ENCODE peak calls at places on chromosomes 11 and 22, in five cellular contexts. X is A549; M is CD8-positive, alpha-beta T cell; A is tibial nerve; V is mammary epithelial cell. L is an unnamed sample.

GRCh38 chr11:3613998-3614741 is 27.6 kb downstream of the ART5 start:
- DNase-seq in X (no peak), M (no peak), A (no peak), V (no peak), L (no peak)

GRCh38 chr22:45453764-45454163 is 40.3 kb downstream of the RIBC2 start:
- DNase-seq in X (no peak), M (no peak), A (peak; percentile 46), V (no peak), L (no peak)

GRCh38 chr11:35617687-35618496 is at the start of gene FJX1:
- DNase-seq in X (peak; percentile 81), M (no peak), A (peak; percentile 32), V (peak; percentile 90), L (peak; percentile 78)

GRCh38 chr11:11135820-11136476 is 217.1 kb downstream of the CSNK2A3 start:
- DNase-seq in X (no peak), M (no peak), A (no peak), V (peak; percentile 4), L (no peak)

GRCh38 chr11:120391854-120392253 is 55.6 kb downstream of the ARHGEF12 start:
- DNase-seq in X (no peak), M (no peak), A (no peak), V (no peak), L (no peak)

GRCh38 chr11:6703247-6704063 is 20.3 kb upstream of the MRPL17 start:
- DNase-seq in X (peak; percentile 71), M (no peak), A (peak; percentile 46), V (peak; percentile 65), L (peak; percentile 66)

GRCh38 chr22:49202226-49202625 is 625.4 kb downstream of the BRD1 start:
- DNase-seq in X (no peak), M (no peak), A (no peak), V (no peak), L (peak; percentile 42)

GRCh38 chr11:17574141-17574798 is 27.2 kb downstream of the OTOG start:
- DNase-seq in X (no peak), M (no peak), A (no peak), V (no peak), L (no peak)

GRCh38 chr11:12900496-12900895 is 108.6 kb upstream of the RASSF10 start:
- DNase-seq in X (no peak), M (no peak), A (no peak), V (peak; percentile 90), L (no peak)

GRCh38 chr22:37735054-37735453 is 38.2 kb downstream of the TRIOBP start:
- DNase-seq in X (peak; percentile 72), M (no peak), A (peak; percentile 46), V (no peak), L (peak; percentile 76)

GRCh38 chr11:112613051-112613972 is 347.9 kb upstream of the NCAM1 start:
- DNase-seq in X (no peak), M (no peak), A (no peak), V (peak; percentile 95), L (no peak)

GRCh38 chr11:23866641-23867040 is 630.2 kb upstream of the LUZP2 start:
- DNase-seq in X (no peak), M (no peak), A (no peak), V (peak; percentile 32), L (no peak)

GRCh38 chr11:27153136-27153535 is 112.5 kb downstream of the BBOX1 start:
- DNase-seq in X (no peak), M (no peak), A (no peak), V (peak; percentile 28), L (no peak)

GRCh38 chr22:20020533-20021195 is at the start of gene TANGO2:
- DNase-seq in X (peak; percentile 77), M (peak; percentile 92), A (peak; percentile 86), V (peak; percentile 89), L (peak; percentile 91)

GRCh38 chr22:29609139-29609538 is 5.7 kb downstream of the NF2 start:
- DNase-seq in X (peak; percentile 16), M (no peak), A (no peak), V (no peak), L (no peak)

GRCh38 chr11:45885921-45886721 is 670 bp downstream of the MAPK8IP1 start:
- DNase-seq in X (no peak), M (no peak), A (no peak), V (no peak), L (no peak)

GRCh38 chr11:79182794-79183193 is 258.0 kb downstream of the TENM4 start:
- DNase-seq in X (no peak), M (no peak), A (no peak), V (peak; percentile 32), L (no peak)

GRCh38 chr11:19511413-19512183 is 201.0 kb upstream of the NAV2 start:
- DNase-seq in X (no peak), M (no peak), A (peak; percentile 36), V (no peak), L (peak; percentile 73)

GRCh38 chr22:45096256-45096907 is 67.3 kb upstream of the NUP50 start:
- DNase-seq in X (peak; percentile 64), M (peak; percentile 16), A (peak; percentile 54), V (peak; percentile 54), L (peak; percentile 66)

GRCh38 chr11:78773077-78773476 is 198.4 kb upstream of the NARS2 start:
- DNase-seq in X (no peak), M (no peak), A (no peak), V (no peak), L (no peak)

GRCh38 chr11:30533445-30533947 is 52.7 kb downstream of the MPPED2 start:
- DNase-seq in X (no peak), M (no peak), A (no peak), V (no peak), L (no peak)

GRCh38 chr11:108609681-108610080 is 16.1 kb upstream of the EXPH5 start:
- DNase-seq in X (no peak), M (no peak), A (no peak), V (peak; percentile 69), L (no peak)

GRCh38 chr11:2699185-2699530 is 636 bp downstream of the KCNQ1OT1 start:
- DNase-seq in X (peak; percentile 35), M (no peak), A (no peak), V (peak; percentile 15), L (no peak)

GRCh38 chr11:16921019-16921418 is 93.2 kb downstream of the PLEKHA7 start:
- DNase-seq in X (no peak), M (no peak), A (no peak), V (no peak), L (no peak)

GRCh38 chr11:110587972-110588371 is 124.3 kb downstream of the ARHGAP20 start:
- DNase-seq in X (no peak), M (no peak), A (peak; percentile 29), V (no peak), L (no peak)

GRCh38 chr11:126853732-126854131 is 146.8 kb downstream of the KIRREL3 start:
- DNase-seq in X (peak; percentile 7), M (no peak), A (no peak), V (no peak), L (no peak)

GRCh38 chr22:39574779-39575551 is 4.4 kb downstream of the CACNA1I start:
- DNase-seq in X (peak; percentile 78), M (no peak), A (no peak), V (peak; percentile 80), L (no peak)

GRCh38 chr11:69088676-69089146 is 40.0 kb downstream of the TPCN2 start:
- DNase-seq in X (peak; percentile 97), M (peak; percentile 30), A (peak; percentile 91), V (peak; percentile 70), L (peak; percentile 85)

GRCh38 chr11:129308241-129308865 is 67.3 kb upstream of the BARX2 start:
- DNase-seq in X (no peak), M (no peak), A (no peak), V (no peak), L (no peak)

GRCh38 chr11:62553839-62554361 is 7.3 kb upstream of the AHNAK start:
- DNase-seq in X (peak; percentile 92), M (no peak), A (no peak), V (peak; percentile 88), L (no peak)

GRCh38 chr22:20918663-20919220 is 1.5 kb downstream of the CRKL start:
- DNase-seq in X (peak; percentile 8), M (no peak), A (no peak), V (peak; percentile 32), L (no peak)

GRCh38 chr11:68763181-68763721 is 11.9 kb upstream of the TESMIN start:
- DNase-seq in X (no peak), M (no peak), A (no peak), V (peak; percentile 42), L (no peak)

GRCh38 chr11:83006877-83007330 is 64.8 kb downstream of the RAB30 start:
- DNase-seq in X (no peak), M (no peak), A (no peak), V (no peak), L (no peak)

GRCh38 chr22:47366026-47366767 is 603.7 kb downstream of the TBC1D22A start:
- DNase-seq in X (no peak), M (no peak), A (no peak), V (no peak), L (no peak)

DNA sequence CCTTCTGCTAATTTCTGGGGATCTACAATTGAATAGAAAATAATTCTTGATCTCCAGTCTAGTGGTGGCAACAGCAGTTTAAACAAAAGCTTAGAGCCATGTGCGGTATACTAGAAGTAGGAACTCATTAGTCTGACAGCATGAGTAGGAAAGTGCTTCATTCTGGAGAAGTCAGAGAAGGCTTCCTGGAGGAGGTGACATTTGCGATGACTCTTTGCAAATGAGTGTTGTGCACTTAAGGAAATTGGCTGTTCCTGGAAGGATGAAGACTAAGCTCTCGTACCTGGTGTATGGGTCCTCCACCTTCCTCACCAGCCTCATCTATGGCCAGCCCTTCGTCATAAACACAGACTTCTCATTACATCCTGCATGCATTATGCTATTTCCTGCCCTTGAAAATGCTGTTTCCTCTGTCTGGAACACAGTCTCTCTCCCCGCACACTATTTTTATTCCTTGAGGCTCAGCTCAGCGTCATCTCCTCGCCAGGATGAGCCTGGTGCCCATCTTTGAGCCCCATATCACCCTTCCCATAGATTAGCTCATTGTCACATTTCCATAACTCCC is 132.9 kb downstream of the PKNOX2 start:
- DNase-seq in X (no peak), M (no peak), A (no peak), V (no peak), L (no peak)
- H3K4me3 ChIP-seq in X (no peak overlapping the region), M (no peak overlapping the region), A (no peak overlapping the region), V (no peak overlapping the region), L (no peak overlapping the region)

DNA sequence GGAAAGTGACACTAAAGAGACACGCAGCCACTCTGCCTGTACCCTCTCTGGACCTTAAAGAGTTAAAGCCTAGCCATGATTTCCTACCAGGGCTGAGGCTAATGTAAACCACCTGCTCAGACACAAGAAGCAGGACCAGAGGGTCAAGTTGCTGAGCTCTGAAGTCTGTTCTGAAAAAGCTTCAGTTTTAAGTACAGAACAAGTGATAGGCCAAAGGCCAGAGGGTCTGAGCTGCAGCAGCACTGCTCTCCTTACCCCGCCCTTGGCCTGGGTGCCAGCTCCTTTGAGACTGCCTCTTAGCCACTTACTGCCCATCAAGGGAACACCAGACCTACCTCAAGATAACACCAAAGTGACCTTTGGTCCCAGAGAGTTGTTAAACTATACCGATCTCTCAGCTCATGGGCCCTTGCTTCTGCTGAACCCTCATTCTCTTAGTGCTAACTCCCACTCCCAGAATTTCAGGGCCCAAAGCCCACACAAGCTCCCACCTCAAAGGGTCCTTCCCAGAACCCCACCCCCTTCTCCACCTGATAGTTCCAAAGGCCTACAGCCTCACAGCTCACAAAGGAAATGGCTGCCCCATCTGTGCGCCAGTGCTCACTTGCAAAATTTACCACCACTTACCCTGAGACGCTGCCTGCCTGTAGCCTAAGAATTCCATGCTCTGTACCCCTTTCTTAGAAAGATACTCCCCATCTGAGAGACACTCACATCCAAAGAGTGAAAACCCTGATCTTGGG is 40.6 kb downstream of the IL18BP start:
- DNase-seq in X (no peak), M (no peak), A (no peak), V (no peak), L (no peak)
- H3K27ac ChIP-seq in X (peak overlapping the region; percentile 93), M (peak overlapping the region; percentile 93), A (peak overlapping the region; percentile 95), V (peak overlapping the region; percentile 13), L (peak overlapping the region; percentile 97)

GRCh38 chr11:65591939-65592814 is 3.4 kb downstream of the KCNK7 start:
- DNase-seq in X (no peak), M (no peak), A (no peak), V (no peak), L (no peak)
- TF ChIP-seq CTCF in X (no peak), M (no peak), A (peak; percentile 25), V (no peak), L (peak; percentile 43)

GRCh38 chr11:73317803-73318202 is 9.7 kb downstream of the ARHGEF17 start:
- DNase-seq in X (no peak), M (no peak), A (no peak), V (no peak), L (no peak)
- H3K4me3 ChIP-seq in X (no peak overlapping the region), M (no peak overlapping the region), A (no peak overlapping the region), V (no peak overlapping the region), L (no peak overlapping the region)

L was measured in right atrium auricular region.